ENCODE peak calls at places on chromosomes 4 and X, in five cellular contexts. H, U, D, V and M are unnamed samples.

GRCh38 chr4:47705326-47705981 is 132.4 kb downstream of the CORIN start:
- DNase-seq in H (peak), U (no peak), D (no peak), V (no peak), M (no peak)

GRCh38 chr4:41665808-41666207 is 82.7 kb downstream of the PHOX2B start:
- DNase-seq in H (no peak), U (no peak), D (no peak), V (no peak), M (no peak)

GRCh38 chr4:146371812-146372211 is 149.9 kb downstream of the SLC10A7 start:
- DNase-seq in H (peak), U (no peak), D (no peak), V (no peak), M (no peak)

GRCh38 chr4:99447079-99447478 is 11.9 kb upstream of the ADH7 start:
- DNase-seq in H (peak), U (no peak), D (no peak), V (no peak), M (no peak)

GRCh38 chr4:76420901-76421581 is at the start of gene CCDC158:
- DNase-seq in H (no peak), U (no peak), D (no peak), V (no peak), M (peak)

GRCh38 chr4:101790521-101791188 is at the start of gene BANK1:
- DNase-seq in H (peak), U (peak), D (no peak), V (peak), M (peak)

GRCh38 chrX:47384502-47384901 is 14.1 kb downstream of the ZNF157 start:
- DNase-seq in H (peak), U (no peak), D (peak), V (peak), M (peak)

GRCh38 chr4:119191505-119191904 is 21.0 kb upstream of the USP53 start:
- DNase-seq in H (no peak), U (no peak), D (no peak), V (no peak), M (no peak)

GRCh38 chr4:23382880-23383279 is 507.0 kb downstream of the PPARGC1A start:
- DNase-seq in H (peak), U (no peak), D (no peak), V (no peak), M (no peak)

GRCh38 chr4:182017038-182017437 is 226.2 kb upstream of the TENM3 start:
- DNase-seq in H (no peak), U (no peak), D (no peak), V (no peak), M (no peak)

GRCh38 chr4:66275381-66276060 is 605.2 kb upstream of the EPHA5 start:
- DNase-seq in H (no peak), U (no peak), D (no peak), V (no peak), M (no peak)

GRCh38 chrX:138191998-138192397 is 519.5 kb downstream of the FGF13 start:
- DNase-seq in H (peak), U (no peak), D (no peak), V (no peak), M (no peak)

GRCh38 chr4:183256756-183257385 is 63.2 kb downstream of the CLDN22 start:
- DNase-seq in H (peak), U (no peak), D (no peak), V (peak), M (peak)

GRCh38 chrX:132631579-132632232 is 142.9 kb upstream of the MBNL3 start:
- DNase-seq in H (peak), U (no peak), D (no peak), V (no peak), M (no peak)

GRCh38 chrX:45421806-45422205 is 221.1 kb upstream of the DIPK2B start:
- DNase-seq in H (no peak), U (no peak), D (no peak), V (no peak), M (no peak)

GRCh38 chr4:184671101-184671500 is 21.6 kb downstream of the PRIMPOL start:
- DNase-seq in H (no peak), U (no peak), D (no peak), V (no peak), M (no peak)

GRCh38 chrX:32137525-32137924 is 1065.7 kb upstream of the FTHL17 start:
- DNase-seq in H (peak), U (no peak), D (no peak), V (no peak), M (no peak)

GRCh38 chrX:42237956-42238355 is 314.6 kb upstream of the CASK start:
- DNase-seq in H (peak), U (no peak), D (no peak), V (no peak), M (no peak)

GRCh38 chrX:96407043-96407442 is 277.6 kb upstream of the DIAPH2 start:
- DNase-seq in H (peak), U (no peak), D (no peak), V (no peak), M (no peak)

GRCh38 chrX:45602151-45602550 is 401.5 kb upstream of the DIPK2B start:
- DNase-seq in H (peak), U (no peak), D (no peak), V (no peak), M (no peak)

GRCh38 chrX:96715412-96715940 is 30.8 kb downstream of the DIAPH2 start:
- DNase-seq in H (no peak), U (no peak), D (no peak), V (no peak), M (no peak)

GRCh38 chr4:110058677-110059076 is 139.7 kb downstream of the ELOVL6 start:
- DNase-seq in H (no peak), U (no peak), D (no peak), V (no peak), M (no peak)

GRCh38 chr4:89157488-89158024 is 46.2 kb downstream of the TIGD2 start:
- DNase-seq in H (no peak), U (no peak), D (no peak), V (no peak), M (no peak)